ENCODE peak calls at places on chromosomes 3 and 15, in five cellular contexts. M is fibroblast of lung, V is tibial artery, D is cardiac muscle cell, E is brain microvascular endothelial cell. L is an unnamed sample.
A peak's percentile ranks its signal among the peaks of the same experiment; 100 is the strongest.

GRCh38 chr15:35911052-35911780 is 365.3 kb upstream of the DPH6 start:
- DNase-seq in E (no peak), V (no peak), D (no peak), M (no peak), L (no peak)

GRCh38 chr15:83284563-83285283 is at the start of gene BNC1:
- DNase-seq in D (peak; percentile 43), M (peak; percentile 51), E (no peak), V (no peak), L (no peak)

GRCh38 chr3:98768961-98769360 is 5.8 kb downstream of the ST3GAL6 start:
- DNase-seq in M (no peak), E (no peak), D (no peak), V (no peak), L (no peak)

GRCh38 chr15:59484399-59484798 is 46.4 kb downstream of the FAM81A start:
- DNase-seq in M (no peak), V (no peak), E (no peak), D (no peak), L (no peak)

GRCh38 chr3:44902628-44903027 is 28.2 kb downstream of the TGM4 start:
- DNase-seq in E (no peak), V (no peak), M (no peak), D (peak; percentile 37), L (no peak)

GRCh38 chr3:96007650-96008195 is 806.7 kb upstream of the EPHA6 start:
- DNase-seq in V (no peak), M (no peak), E (no peak), D (no peak), L (no peak)

GRCh38 chr3:32428092-32429068 is 36.7 kb downstream of the CMTM7 start:
- DNase-seq in D (no peak), E (no peak), M (no peak), V (no peak), L (no peak)

GRCh38 chr3:194281306-194281705 is 69.8 kb downstream of the CPN2 start:
- DNase-seq in E (no peak), D (no peak), V (peak; percentile 14), M (no peak), L (no peak)

GRCh38 chr3:138078096-138078495 is 37.3 kb downstream of the DZIP1L start:
- DNase-seq in E (peak; percentile 63), M (peak; percentile 71), D (peak; percentile 16), V (no peak), L (peak; percentile 61)

GRCh38 chr3:46399557-46399956 is 7.3 kb downstream of the CCR5AS start:
- DNase-seq in V (no peak), E (no peak), M (peak; percentile 34), D (no peak), L (no peak)

GRCh38 chr3:125406070-125406469 is 30.9 kb upstream of the ZNF148 start:
- DNase-seq in D (no peak), M (no peak), E (no peak), V (no peak), L (peak; percentile 44)

GRCh38 chr3:196740476-196741400 is 1.1 kb downstream of the PAK2 start:
- DNase-seq in V (no peak), D (peak; percentile 66), E (peak; percentile 42), M (peak; percentile 54), L (no peak)

GRCh38 chr15:50506121-50506520 is 40.3 kb downstream of the USP50 start:
- DNase-seq in D (no peak), V (no peak), E (no peak), M (no peak), L (no peak)

GRCh38 chr15:48625126-48625525 is 20.4 kb downstream of the FBN1 start:
- DNase-seq in E (no peak), M (peak; percentile 91), D (peak; percentile 62), V (no peak), L (peak; percentile 35)

GRCh38 chr3:39434574-39434973 is 28.1 kb downstream of the RPSA start:
- DNase-seq in M (no peak), D (no peak), E (no peak), V (no peak), L (no peak)

GRCh38 chr3:49930922-49931321 is 1.3 kb upstream of the MON1A start:
- DNase-seq in M (no peak), D (no peak), V (no peak), E (no peak), L (no peak)

GRCh38 chr15:76057332-76058000 is 2.3 kb upstream of the TMEM266 start:
- DNase-seq in D (peak; percentile 57), V (no peak), M (peak; percentile 21), E (peak; percentile 16), L (no peak)

GRCh38 chr3:65027335-65027734 is 339.5 kb upstream of the ADAMTS9 start:
- DNase-seq in D (no peak), V (no peak), M (no peak), E (no peak), L (no peak)

GRCh38 chr3:190336516-190337189 is 14.4 kb upstream of the CLDN1 start:
- DNase-seq in D (peak; percentile 63), M (no peak), E (no peak), V (no peak), L (no peak)

GRCh38 chr3:141406265-141406664 is 38.0 kb downstream of the ZBTB38 start:
- DNase-seq in D (no peak), E (no peak), V (no peak), M (no peak), L (no peak)

GRCh38 chr15:70722266-70723123 is 40.9 kb downstream of the UACA start:
- DNase-seq in D (peak; percentile 77), V (no peak), M (peak; percentile 67), E (no peak), L (no peak)

DNA sequence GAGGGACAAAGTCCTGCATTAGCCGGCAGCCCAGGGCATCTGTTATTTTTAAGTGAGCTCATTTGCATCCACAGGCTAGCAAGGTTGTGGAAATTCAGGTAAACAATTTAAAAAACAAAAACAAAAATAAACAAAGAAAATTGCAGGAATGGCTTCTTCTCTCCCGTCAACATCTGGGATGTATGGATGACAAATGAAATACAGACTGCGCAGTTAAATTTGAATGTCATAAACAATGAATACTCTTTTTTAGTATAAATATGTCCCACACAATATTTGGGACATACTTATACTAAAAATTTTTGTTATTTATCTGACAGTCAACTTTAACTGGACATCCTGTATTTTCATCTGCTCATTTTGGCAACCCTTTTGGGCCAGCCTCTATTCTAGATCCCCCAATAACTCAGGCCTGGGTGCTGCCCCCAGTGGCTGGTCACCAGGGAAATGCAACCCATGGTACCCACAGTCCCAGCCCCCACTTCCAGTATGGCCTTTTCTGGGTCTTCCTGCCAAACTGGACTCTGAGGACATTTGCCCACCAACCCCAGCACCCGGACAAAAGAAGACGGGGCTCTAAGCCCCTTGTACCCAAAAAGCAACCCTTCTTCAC is 12.7 kb downstream of the GRM2 start:
- DNase-seq in E (no peak), M (no peak), D (no peak), V (no peak), L (no peak)
- TF ChIP-seq CTCF in E (peak; percentile 46), M (no peak), D (no peak), V (no peak), L (no peak)

GRCh38 chr3:38133209-38133556 is 3.7 kb downstream of the ACAA1 start:
- DNase-seq in V (no peak), M (no peak), E (no peak), D (no peak), L (no peak)
- H3K36me3 ChIP-seq in V (peaks cover 53% of the 10 kb centered on the region), M (peaks cover 5% of the 10 kb centered on the region), E (peaks cover 31% of the 10 kb centered on the region), D (peaks cover 19% of the 10 kb centered on the region), L (peaks cover 1% of the 10 kb centered on the region)

GRCh38 chr15:39935241-39935640 is 1.3 kb downstream of the EIF2AK4 start:
- DNase-seq in D (no peak), E (no peak), M (no peak), V (no peak), L (no peak)
- TF ChIP-seq CTCF in D (no peak), E (no peak), M (no peak), V (no peak), L (no peak)

GRCh38 chr3:195697582-195698324 is 23.0 kb upstream of the MUC20 start:
- DNase-seq in D (peak; percentile 88), E (peak; percentile 93), V (peak; percentile 57), M (peak; percentile 92), L (peak; percentile 16)
- H3K36me3 ChIP-seq in D (no peaks in the 10 kb centered on the region), E (peaks cover 8% of the 10 kb centered on the region), V (peaks cover 19% of the 10 kb centered on the region), M (peaks cover 8% of the 10 kb centered on the region), L (no peaks in the 10 kb centered on the region)

DNA sequence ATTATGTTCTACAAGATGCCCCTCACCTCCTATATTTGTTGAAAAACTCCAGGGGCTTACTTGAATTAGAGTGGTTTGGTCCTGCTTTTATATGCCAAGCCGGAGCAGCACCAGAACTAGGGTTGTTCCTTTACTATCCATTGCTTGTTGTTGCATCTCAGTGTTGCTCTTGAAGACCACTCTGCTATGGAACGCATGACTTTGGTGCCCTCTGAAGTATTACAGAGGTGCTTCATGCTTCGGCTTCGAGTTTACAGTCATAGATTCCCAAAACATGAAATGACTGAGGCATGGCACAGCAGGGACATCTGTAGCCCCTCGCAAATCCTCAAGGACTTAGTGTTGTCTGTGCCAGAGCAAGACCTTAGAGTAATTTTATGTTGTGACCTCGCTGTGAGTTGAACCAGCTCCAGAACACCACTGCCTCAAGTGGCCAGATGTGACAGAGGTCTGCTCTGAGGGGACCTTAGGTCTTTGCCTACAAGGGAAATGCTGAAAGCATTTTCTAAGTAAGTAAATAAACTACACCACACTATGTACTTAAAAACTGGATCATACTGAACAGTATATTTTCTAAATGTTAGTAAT is 67.2 kb upstream of the SIAH2 start:
- DNase-seq in M (no peak), V (no peak), E (no peak), D (no peak), L (no peak)
- TF ChIP-seq CTCF in M (no peak), V (no peak), E (peak; percentile 58), D (no peak), L (peak; percentile 36)

GRCh38 chr15:98946301-98947255 is 61.0 kb downstream of the PGPEP1L start:
- DNase-seq in E (peak; percentile 14), V (peak; percentile 70), M (no peak), D (no peak), L (no peak)
- H3K36me3 ChIP-seq in E (peaks cover 48% of the 10 kb centered on the region), V (peaks cover 37% of the 10 kb centered on the region), M (peaks cover 11% of the 10 kb centered on the region), D (peaks cover 21% of the 10 kb centered on the region), L (peaks cover 2% of the 10 kb centered on the region)

DNA sequence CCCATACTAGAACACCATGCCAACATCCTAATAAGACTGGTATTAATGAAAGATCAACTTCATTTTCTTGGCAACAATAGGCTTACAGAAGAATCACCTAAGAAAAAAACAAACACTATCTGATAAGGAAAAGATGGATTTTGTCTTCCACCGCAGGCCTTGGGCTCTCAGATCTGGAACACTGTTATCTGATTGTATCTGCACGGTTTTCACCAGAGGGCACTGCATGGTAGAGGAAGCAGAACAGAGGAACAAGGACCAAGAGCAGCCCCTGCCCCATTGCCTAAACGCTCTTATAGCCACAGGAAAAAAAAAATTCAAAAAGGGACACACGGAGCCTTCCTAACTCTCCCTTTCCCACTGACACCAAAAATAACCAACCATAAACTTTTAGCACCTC is 23.4 kb downstream of the IL17RD start:
- DNase-seq in D (no peak), M (no peak), E (no peak), V (no peak), L (no peak)
- TF ChIP-seq CTCF in D (no peak), M (no peak), E (peak; percentile 10), V (no peak), L (peak; percentile 11)

DNA sequence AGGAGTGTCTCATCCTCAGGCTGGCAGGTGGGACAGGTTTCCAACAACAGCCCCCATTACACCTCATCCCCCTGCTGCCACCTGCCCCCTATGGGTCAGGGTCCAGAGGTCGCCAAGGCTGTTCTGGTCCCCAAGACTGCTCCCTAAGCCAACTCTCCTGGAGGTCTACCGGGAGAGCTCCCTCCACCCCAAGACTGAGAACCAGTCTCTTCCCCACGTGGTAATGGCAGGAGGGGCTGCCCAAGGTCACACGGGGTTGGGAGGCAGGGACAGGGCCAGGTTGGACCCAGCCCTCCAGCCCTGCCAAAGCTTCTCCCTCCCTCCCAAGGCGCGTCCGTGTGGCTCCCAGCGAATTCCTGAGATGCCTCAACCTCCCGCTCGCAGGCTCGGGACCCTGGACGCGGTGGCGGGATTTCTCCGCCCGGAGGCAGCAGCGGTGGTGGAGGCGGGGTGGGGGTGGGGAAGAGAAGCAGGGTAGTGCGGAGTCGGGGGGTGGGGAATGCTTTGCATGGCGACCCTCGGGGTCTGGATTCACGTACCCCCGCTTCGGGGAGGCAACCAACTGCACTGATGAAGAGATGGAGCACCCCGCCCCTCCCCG is 80.1 kb downstream of the IQSEC1 start:
- DNase-seq in D (no peak), E (no peak), V (no peak), M (peak; percentile 43), L (no peak)
- H3K36me3 ChIP-seq in D (no peaks in the 10 kb centered on the region), E (no peaks in the 10 kb centered on the region), V (no peaks in the 10 kb centered on the region), M (no peaks in the 10 kb centered on the region), L (no peaks in the 10 kb centered on the region)